ENCODE peak calls at places on chromosomes 7 and 10, in ten cellular contexts. T, H, U, Q, W, B, D, A, R and E are unnamed samples.

GRCh38 chr7:131683536-131684125 is 127.2 kb upstream of the PODXL start:
- DNase-seq in T (no peak), H (no peak), U (no peak), Q (no peak), W (no peak), B (no peak), D (no peak), A (no peak), R (no peak), E (no peak)

GRCh38 chr10:58797356-58797755 is 284.7 kb downstream of the BICC1 start:
- DNase-seq in T (no peak), H (no peak), U (no peak), Q (no peak), W (no peak), B (peak), D (no peak), A (no peak), R (no peak), E (peak)

GRCh38 chr7:155228459-155228845 is 69.2 kb upstream of the INSIG1 start:
- DNase-seq in T (no peak), H (no peak), U (no peak), Q (no peak), W (no peak), B (no peak), D (no peak), A (no peak), R (no peak), E (peak)

GRCh38 chr7:36633377-36633776 is 90.9 kb downstream of the AOAH start:
- DNase-seq in T (no peak), H (no peak), U (no peak), Q (no peak), W (no peak), B (no peak), D (no peak), A (no peak), R (no peak), E (no peak)

GRCh38 chr10:69630651-69631400 is 779 bp downstream of the FAM241B start:
- DNase-seq in T (no peak), H (no peak), U (no peak), Q (no peak), W (no peak), B (no peak), D (no peak), A (no peak), R (no peak), E (no peak)

GRCh38 chr7:6640246-6640721 is 3.2 kb downstream of the ZNF316 start:
- DNase-seq in T (peak), H (no peak), U (no peak), Q (peak), W (no peak), B (peak), D (no peak), A (no peak), R (no peak), E (peak)

GRCh38 chr7:13839063-13839462 is 150.4 kb downstream of the ETV1 start:
- DNase-seq in T (no peak), H (no peak), U (no peak), Q (no peak), W (no peak), B (no peak), D (no peak), A (no peak), R (no peak), E (no peak)

GRCh38 chr10:12252882-12253546 is 57.0 kb downstream of the CDC123 start:
- DNase-seq in T (no peak), H (no peak), U (no peak), Q (no peak), W (peak), B (peak), D (no peak), A (no peak), R (no peak), E (peak)

GRCh38 chr10:12511651-12512050 is 162.3 kb downstream of the CAMK1D start:
- DNase-seq in T (no peak), H (no peak), U (no peak), Q (no peak), W (no peak), B (no peak), D (no peak), A (no peak), R (no peak), E (no peak)

GRCh38 chr7:10469476-10469875 is 504.2 kb upstream of the PHF14 start:
- DNase-seq in T (no peak), H (no peak), U (no peak), Q (no peak), W (no peak), B (no peak), D (no peak), A (no peak), R (no peak), E (no peak)

GRCh38 chr10:33793793-33794192 is 459.3 kb upstream of the NRP1 start:
- DNase-seq in T (no peak), H (no peak), U (no peak), Q (no peak), W (no peak), B (no peak), D (no peak), A (no peak), R (no peak), E (no peak)

GRCh38 chr7:37694208-37695080 is 10.9 kb downstream of the GPR141 start:
- DNase-seq in T (no peak), H (no peak), U (no peak), Q (no peak), W (no peak), B (no peak), D (no peak), A (peak), R (no peak), E (no peak)

GRCh38 chr10:110493832-110494426 is 3.8 kb upstream of the DUSP5 start:
- DNase-seq in T (no peak), H (no peak), U (no peak), Q (no peak), W (no peak), B (peak), D (no peak), A (no peak), R (no peak), E (no peak)

GRCh38 chr7:106101726-106102125 is 10.4 kb downstream of the SYPL1 start:
- DNase-seq in T (no peak), H (no peak), U (no peak), Q (no peak), W (no peak), B (no peak), D (no peak), A (no peak), R (no peak), E (no peak)

GRCh38 chr7:25945181-25945580 is 206.8 kb upstream of the NFE2L3 start:
- DNase-seq in T (no peak), H (no peak), U (no peak), Q (no peak), W (no peak), B (peak), D (no peak), A (no peak), R (no peak), E (no peak)

GRCh38 chr7:33932221-33932620 is 26.9 kb downstream of the BMPER start:
- DNase-seq in T (no peak), H (no peak), U (no peak), Q (no peak), W (no peak), B (no peak), D (no peak), A (no peak), R (no peak), E (no peak)

GRCh38 chr7:33928986-33929385 is 23.6 kb downstream of the BMPER start:
- DNase-seq in T (no peak), H (no peak), U (no peak), Q (no peak), W (no peak), B (no peak), D (no peak), A (no peak), R (no peak), E (no peak)

GRCh38 chr7:33933611-33934281 is 28.4 kb downstream of the BMPER start:
- DNase-seq in T (no peak), H (no peak), U (no peak), Q (peak), W (peak), B (peak), D (peak), A (no peak), R (no peak), E (peak)

GRCh38 chr7:33937871-33938270 is 32.5 kb downstream of the BMPER start:
- DNase-seq in T (no peak), H (no peak), U (no peak), Q (no peak), W (no peak), B (no peak), D (no peak), A (no peak), R (no peak), E (no peak)

DNA sequence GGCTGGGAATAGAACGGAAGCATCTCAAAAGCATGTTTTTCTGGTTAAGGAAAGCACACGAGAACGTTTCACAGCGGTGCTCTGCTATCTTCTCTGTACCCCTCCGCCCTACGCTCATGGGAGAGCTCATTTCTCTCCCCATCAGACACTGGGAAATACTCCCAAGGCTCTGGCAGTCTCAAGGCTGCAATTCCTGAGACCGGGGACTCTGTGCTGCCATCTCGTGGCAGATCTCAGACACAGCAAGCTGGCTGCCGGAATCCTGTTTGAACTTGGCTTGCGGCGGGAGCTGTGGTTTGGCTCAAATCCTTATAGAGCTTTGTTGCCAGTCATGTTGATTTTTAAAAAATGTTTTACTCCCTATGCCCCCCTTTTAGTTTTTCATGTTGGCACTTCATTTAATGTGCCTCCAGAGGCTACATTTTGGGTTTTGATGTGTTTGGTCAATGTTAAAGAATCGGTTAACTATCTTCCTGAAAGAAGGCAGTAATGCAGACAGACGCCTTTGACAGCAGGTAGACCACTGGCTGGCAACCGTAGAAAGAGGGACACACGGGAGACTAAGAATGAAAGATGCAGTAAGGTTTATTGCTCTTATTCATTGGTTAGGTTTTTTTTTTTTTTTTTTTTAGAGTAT is 27.6 kb downstream of the BMPER start:
- DNase-seq in T (peak), H (peak), U (no peak), Q (peak), W (peak), B (peak), D (peak), A (peak), R (peak), E (peak)
- H3K4me3 ChIP-seq in T (peak), H (no peak), U (no peak), Q (peak), W (no peak), B (no peak), D (peak), A (peak), R (no peak), E (peak)

GRCh38 chr10:52351911-52352310 is 37.8 kb downstream of the DKK1 start:
- DNase-seq in T (no peak), H (no peak), U (no peak), Q (peak), W (no peak), B (no peak), D (peak), A (no peak), R (no peak), E (peak)
- H3K4me3 ChIP-seq in T (no peak), H (no peak), U (no peak), Q (no peak), W (no peak), B (no peak), D (no peak), A (no peak), R (no peak), E (no peak)

GRCh38 chr10:93378039-93378438 is 104.1 kb downstream of the MYOF start:
- DNase-seq in T (no peak), H (no peak), U (no peak), Q (no peak), W (no peak), B (no peak), D (no peak), A (no peak), R (no peak), E (no peak)

GRCh38 chr10:93376372-93377296 is 105.5 kb downstream of the MYOF start:
- DNase-seq in T (peak), H (peak), U (peak), Q (peak), W (peak), B (peak), D (peak), A (peak), R (peak), E (peak)

GRCh38 chr10:93379366-93380042 is 102.6 kb downstream of the MYOF start:
- DNase-seq in T (no peak), H (peak), U (no peak), Q (peak), W (no peak), B (peak), D (no peak), A (no peak), R (no peak), E (peak)

GRCh38 chr10:93383562-93383981 is 98.6 kb downstream of the MYOF start:
- DNase-seq in T (no peak), H (peak), U (no peak), Q (peak), W (no peak), B (peak), D (peak), A (no peak), R (no peak), E (peak)

DNA sequence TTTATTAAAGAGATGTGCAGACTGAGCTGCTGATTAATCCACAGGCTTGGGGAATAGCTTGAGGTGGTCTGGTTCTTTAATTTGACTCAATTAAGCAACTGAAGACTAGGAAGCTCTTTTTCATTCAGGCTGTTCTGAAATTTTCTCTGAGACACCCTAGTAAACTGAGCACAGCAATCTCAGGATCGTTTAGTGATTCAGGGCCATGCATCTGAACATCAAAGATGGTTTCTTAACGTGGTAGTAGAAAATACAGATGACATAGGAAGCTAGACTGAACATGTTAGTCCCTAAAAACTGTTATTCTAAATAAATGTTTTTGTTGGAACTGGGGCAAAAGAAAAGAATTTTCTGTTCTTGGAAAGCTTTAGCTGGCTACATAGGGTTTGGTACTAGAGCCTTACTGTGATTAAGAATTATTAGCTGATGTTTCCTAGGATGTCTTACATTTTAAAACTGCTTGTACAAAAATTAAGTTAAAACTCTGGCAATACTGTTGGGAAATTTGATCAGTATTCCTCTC is 102.0 kb downstream of the MYOF start:
- DNase-seq in T (no peak), H (no peak), U (no peak), Q (peak), W (no peak), B (no peak), D (no peak), A (no peak), R (no peak), E (no peak)
- H3K4me3 ChIP-seq in T (no peak), H (no peak), U (no peak), Q (no peak), W (no peak), B (no peak), D (no peak), A (no peak), R (no peak), E (no peak)

GRCh38 chr7:100893910-100894763 is 1.6 kb downstream of the ACHE start:
- DNase-seq in T (no peak), H (no peak), U (no peak), Q (no peak), W (no peak), B (peak), D (no peak), A (no peak), R (no peak), E (no peak)
- H3K4me3 ChIP-seq in T (peak), H (no peak), U (peak), Q (no peak), W (peak), B (no peak), D (no peak), A (no peak), R (no peak), E (no peak)

GRCh38 chr7:30816291-30817059 is 45.3 kb downstream of the MINDY4 start:
- DNase-seq in T (peak), H (no peak), U (no peak), Q (peak), W (no peak), B (peak), D (no peak), A (no peak), R (peak), E (peak)

GRCh38 chr7:30815016-30815854 is 44.0 kb downstream of the MINDY4 start:
- DNase-seq in T (no peak), H (no peak), U (no peak), Q (peak), W (no peak), B (peak), D (peak), A (peak), R (peak), E (peak)

GRCh38 chr7:30812676-30813075 is 41.5 kb downstream of the MINDY4 start:
- DNase-seq in T (no peak), H (no peak), U (no peak), Q (no peak), W (no peak), B (no peak), D (no peak), A (no peak), R (peak), E (no peak)

GRCh38 chr7:30813466-30813865 is 42.2 kb downstream of the MINDY4 start:
- DNase-seq in T (no peak), H (no peak), U (no peak), Q (no peak), W (no peak), B (peak), D (no peak), A (peak), R (peak), E (no peak)

GRCh38 chr7:30817060-30817770 is 46.0 kb downstream of the MINDY4 start:
- DNase-seq in T (no peak), H (no peak), U (no peak), Q (peak), W (no peak), B (peak), D (peak), A (no peak), R (peak), E (no peak)
- H3K4me3 ChIP-seq in T (no peak), H (no peak), U (no peak), Q (no peak), W (no peak), B (no peak), D (no peak), A (no peak), R (no peak), E (no peak)

DNA sequence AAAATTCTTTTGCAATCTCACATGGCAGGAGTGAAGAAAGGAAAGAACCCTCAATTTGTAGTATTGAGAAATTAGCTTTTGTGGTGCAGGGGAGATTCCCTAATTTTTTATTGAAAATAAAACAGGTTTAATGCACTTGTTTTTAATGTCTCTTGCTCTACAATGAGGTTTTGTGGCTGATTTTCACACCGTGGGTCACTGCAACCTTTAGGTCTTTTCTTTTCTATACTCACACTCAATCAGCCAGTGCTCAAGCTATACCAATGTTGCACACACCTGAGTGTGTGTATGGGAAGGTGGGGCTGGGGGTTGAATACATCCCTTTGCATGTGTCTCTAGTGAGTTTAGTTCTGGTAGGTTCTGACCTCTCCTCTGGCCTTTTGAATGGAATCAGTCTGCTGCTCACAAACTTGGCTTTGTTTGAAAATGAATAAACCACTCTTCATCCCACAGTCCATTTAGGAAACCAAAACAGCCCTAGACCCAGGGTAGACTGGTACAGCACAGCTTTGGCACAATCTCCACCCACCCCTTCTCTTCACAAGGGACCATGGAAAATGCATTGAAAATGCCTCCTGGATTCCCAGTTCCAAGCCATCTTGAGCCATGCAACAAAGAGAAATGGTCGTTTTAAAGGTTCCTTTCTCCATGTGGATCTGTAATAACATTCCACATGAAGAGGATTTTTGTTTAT is 411.5 kb downstream of the SFMBT2 start:
- DNase-seq in T (no peak), H (no peak), U (no peak), Q (no peak), W (no peak), B (no peak), D (no peak), A (no peak), R (no peak), E (no peak)
- H3K4me3 ChIP-seq in T (no peak), H (no peak), U (no peak), Q (no peak), W (no peak), B (no peak), D (no peak), A (no peak), R (no peak), E (no peak)